ENCODE peak calls at places on chromosomes 5 and 9, in four cellular contexts. C is sigmoid colon, N is Peyer's patch, U is thoracic aorta. K is an unnamed sample.

GRCh38 chr9:96274939-96275338 is 27.0 kb downstream of the HSD17B3 start:
- DNase-seq in C (no peak), N (no peak), U (no peak), K (no peak)

GRCh38 chr5:61466017-61466416 is 134.0 kb downstream of the ZSWIM6 start:
- DNase-seq in C (no peak), N (no peak), U (no peak), K (no peak)

GRCh38 chr5:38601133-38601842 is 44.8 kb upstream of the LIFR start:
- DNase-seq in C (no peak), N (no peak), U (no peak), K (peak; percentile 40)

GRCh38 chr5:96114736-96115466 is 153.2 kb upstream of the ELL2 start:
- DNase-seq in C (no peak), N (no peak), U (no peak), K (no peak)

GRCh38 chr9:16516887-16517286 is 353.6 kb downstream of the BNC2 start:
- DNase-seq in C (no peak), N (no peak), U (no peak), K (no peak)

GRCh38 chr9:79129865-79130480 is 441.8 kb upstream of the TLE4 start:
- DNase-seq in C (no peak), N (no peak), U (no peak), K (no peak)

GRCh38 chr5:174409070-174409469 is 315.3 kb upstream of the MSX2 start:
- DNase-seq in C (no peak), N (no peak), U (no peak), K (no peak)

GRCh38 chr9:136648746-136649145 is 14.0 kb upstream of the EGFL7 start:
- DNase-seq in C (no peak), N (no peak), U (no peak), K (peak; percentile 59)

GRCh38 chr9:130672933-130673615 is 8.7 kb downstream of the PRDM12 start:
- DNase-seq in C (no peak), N (no peak), U (no peak), K (no peak)

GRCh38 chr5:157198277-157199058 is 17.8 kb downstream of the ITK start:
- DNase-seq in C (no peak), N (peak; percentile 44), U (no peak), K (no peak)

GRCh38 chr5:28967848-28968247 is 1929.5 kb upstream of the CDH9 start:
- DNase-seq in C (no peak), N (no peak), U (no peak), K (no peak)

GRCh38 chr9:98609646-98610045 is 99.1 kb downstream of the GABBR2 start:
- DNase-seq in C (no peak), N (no peak), U (no peak), K (no peak)

GRCh38 chr5:9557696-9558095 is 11.8 kb upstream of the SEMA5A start:
- DNase-seq in C (no peak), N (no peak), U (no peak), K (no peak)

GRCh38 chr9:83036043-83036442 is 26.9 kb downstream of the RASEF start:
- DNase-seq in C (no peak), N (no peak), U (no peak), K (no peak)

GRCh38 chr9:36842560-36843530 is 191.2 kb downstream of the PAX5 start:
- DNase-seq in C (no peak), N (no peak), U (no peak), K (no peak)

GRCh38 chr5:15013654-15014463 is 142.3 kb upstream of the ANKH start:
- DNase-seq in C (no peak), N (no peak), U (no peak), K (no peak)

GRCh38 chr9:6367128-6367741 is 39.1 kb downstream of the TPD52L3 start:
- DNase-seq in C (no peak), N (no peak), U (no peak), K (no peak)

GRCh38 chr5:72242796-72243475 is 77.1 kb downstream of the MRPS27 start:
- DNase-seq in C (no peak), N (no peak), U (no peak), K (no peak)

GRCh38 chr5:19886123-19886921 is 101.7 kb downstream of the CDH18 start:
- DNase-seq in C (no peak), N (no peak), U (no peak), K (no peak)

GRCh38 chr5:153939101-153939500 is 99.6 kb downstream of the FAM114A2 start:
- DNase-seq in C (no peak), N (no peak), U (no peak), K (no peak)
- H3K9me3 ChIP-seq in C (peaks cover 15% of the 10 kb centered on the region), N (no peaks in the 10 kb centered on the region), U (peaks cover 32% of the 10 kb centered on the region), K (peaks cover 59% of the 10 kb centered on the region)

DNA sequence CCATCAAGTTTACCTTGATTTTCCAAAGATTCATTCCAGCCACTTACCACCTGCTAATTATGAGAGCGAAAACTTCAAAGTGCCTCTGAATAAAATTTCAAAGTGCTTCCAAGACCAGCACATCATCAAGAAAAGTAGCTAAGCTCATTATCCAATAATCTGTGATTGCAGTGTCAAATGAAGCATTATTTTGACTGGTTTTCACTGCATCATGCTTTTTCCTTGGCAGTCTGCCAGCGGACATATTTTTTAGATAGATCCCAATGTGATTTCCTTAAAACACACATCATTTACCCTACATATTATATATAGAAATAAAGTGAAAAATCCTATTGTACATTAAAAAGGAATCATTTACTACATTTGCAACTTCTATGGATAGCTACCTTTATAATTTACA is 508.6 kb upstream of the FAM174A start:
- DNase-seq in C (no peak), N (no peak), U (no peak), K (no peak)
- H3K4me1 ChIP-seq in C (no peaks in the 10 kb centered on the region), N (no peaks in the 10 kb centered on the region), U (no peaks in the 10 kb centered on the region), K (no peaks in the 10 kb centered on the region)

DNA sequence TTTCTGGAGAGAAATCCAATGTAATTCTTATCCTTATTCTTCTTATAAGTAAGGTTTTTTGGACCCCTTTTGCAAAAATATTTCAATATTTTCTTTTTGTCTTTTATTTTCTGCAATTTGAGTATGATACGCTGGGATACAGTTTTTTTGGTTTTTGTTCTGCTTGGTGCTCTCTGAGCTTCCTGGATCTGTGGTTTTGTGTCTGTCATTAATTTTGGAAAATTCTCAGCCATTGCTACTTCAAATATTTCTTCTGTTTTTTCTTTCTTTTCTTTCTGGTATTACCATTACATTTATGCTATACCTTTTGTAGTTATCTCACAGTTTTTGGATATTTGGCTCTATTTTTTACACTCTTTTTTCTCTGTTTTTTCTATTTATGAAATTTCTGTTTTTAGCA is 50.1 kb downstream of the ZNF618 start:
- DNase-seq in C (no peak), N (no peak), U (no peak), K (no peak)
- H3K9me3 ChIP-seq in C (peaks cover 2% of the 10 kb centered on the region), N (no peaks in the 10 kb centered on the region), U (peaks cover 4% of the 10 kb centered on the region), K (no peaks in the 10 kb centered on the region)

GRCh38 chr5:143132739-143133138 is 270.7 kb downstream of the NR3C1 start:
- DNase-seq in C (no peak), N (no peak), U (no peak), K (no peak)
- H3K4me1 ChIP-seq in C (no peaks in the 10 kb centered on the region), N (peaks cover 9% of the 10 kb centered on the region), U (peaks cover 6% of the 10 kb centered on the region), K (no peaks in the 10 kb centered on the region)

GRCh38 chr9:121582641-121583040 is 68.8 kb upstream of the DAB2IP start:
- DNase-seq in C (no peak), N (no peak), U (no peak), K (no peak)

GRCh38 chr9:121581775-121582600 is 69.4 kb upstream of the DAB2IP start:
- DNase-seq in C (no peak), N (no peak), U (no peak), K (no peak)

GRCh38 chr9:121587863-121588262 is 63.6 kb upstream of the DAB2IP start:
- DNase-seq in C (no peak), N (no peak), U (no peak), K (no peak)

GRCh38 chr9:121589961-121590360 is 61.5 kb upstream of the DAB2IP start:
- DNase-seq in C (no peak), N (no peak), U (no peak), K (no peak)

DNA sequence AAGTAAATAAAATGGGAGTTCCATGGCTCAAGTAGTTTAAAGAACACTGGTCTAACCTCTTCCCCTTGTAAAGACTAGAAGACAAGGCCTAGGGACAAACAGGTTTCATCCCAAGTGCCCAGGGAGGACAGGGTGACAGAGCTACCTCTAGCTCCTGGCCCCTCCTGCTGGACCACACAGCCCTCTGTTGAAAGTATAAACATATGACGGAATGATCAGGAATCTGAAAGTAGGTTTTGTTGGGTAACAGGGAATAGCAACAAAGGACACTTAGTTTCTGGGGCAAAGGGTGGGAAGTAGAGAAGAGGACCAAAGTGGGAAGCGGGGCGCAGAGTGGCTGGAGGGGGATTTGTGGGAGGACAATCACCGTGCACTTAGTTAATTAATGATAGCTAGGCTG is 67.0 kb upstream of the DAB2IP start:
- DNase-seq in C (no peak), N (no peak), U (no peak), K (no peak)
- H3K9me3 ChIP-seq in C (no peaks in the 10 kb centered on the region), N (no peaks in the 10 kb centered on the region), U (no peaks in the 10 kb centered on the region), K (no peaks in the 10 kb centered on the region)

K was measured in tibial artery.